ENCODE peak calls at places on chromosomes 16 and 17, in seven cellular contexts. G is stomach, W is tibial nerve, E is upper lobe of left lung, O is SK-N-SH, A is cardiac muscle cell, Y is HepG2. B is an unnamed sample.

GRCh38 chr16:86931410-86931941 is 353.1 kb downstream of the FOXL1 start:
- DNase-seq in E (no peak), A (peak; percentile 93), Y (no peak), G (no peak), O (no peak), W (peak; percentile 13), B (no peak)

GRCh38 chr17:58303981-58304734 is 23.4 kb upstream of the MPO start:
- DNase-seq in Y (peak; percentile 52), W (no peak), G (peak; percentile 52), E (peak; percentile 61), A (peak; percentile 63), O (peak; percentile 93), B (peak; percentile 52)

GRCh38 chr17:1365445-1366039 is 34.5 kb downstream of the YWHAE start:
- DNase-seq in Y (peak; percentile 70), O (peak; percentile 75), E (peak; percentile 65), W (peak; percentile 62), A (peak; percentile 87), G (peak; percentile 63), B (peak; percentile 32)

GRCh38 chr17:51660266-51660665 is 399.9 kb downstream of the UTP18 start:
- DNase-seq in Y (no peak), A (no peak), E (no peak), O (no peak), G (no peak), W (no peak), B (no peak)

GRCh38 chr17:3009411-3009920 is 53.9 kb downstream of the OR1D5 start:
- DNase-seq in G (no peak), W (no peak), O (no peak), Y (no peak), E (no peak), A (no peak), B (no peak)

GRCh38 chr17:16945513-16946201 is 26.3 kb downstream of the TNFRSF13B start:
- DNase-seq in Y (no peak), A (no peak), G (peak; percentile 20), E (peak; percentile 19), O (peak; percentile 35), W (no peak), B (no peak)

GRCh38 chr16:13110124-13110796 is 208.9 kb downstream of the SHISA9 start:
- DNase-seq in G (no peak), O (no peak), E (no peak), Y (peak; percentile 99), A (no peak), W (no peak), B (no peak)

GRCh38 chr16:62985727-62986126 is 949.5 kb upstream of the CDH8 start:
- DNase-seq in G (no peak), Y (no peak), A (no peak), O (no peak), E (no peak), W (no peak), B (no peak)

GRCh38 chr17:28346199-28346580 is 10.6 kb downstream of the TNFAIP1 start:
- DNase-seq in W (no peak), E (no peak), Y (no peak), O (no peak), A (peak; percentile 25), G (no peak), B (no peak)

GRCh38 chr17:77649717-77650211 is 308.7 kb upstream of the TNRC6C start:
- DNase-seq in Y (no peak), G (no peak), W (no peak), A (peak; percentile 8), E (peak; percentile 8), O (no peak), B (no peak)

GRCh38 chr17:50973557-50974494 is 107.7 kb upstream of the TOB1 start:
- DNase-seq in Y (no peak), G (no peak), E (no peak), O (no peak), A (no peak), W (no peak), B (no peak)

GRCh38 chr17:31654936-31655335 is 204.1 kb downstream of the COPRS start:
- DNase-seq in Y (no peak), G (no peak), E (no peak), A (no peak), W (no peak), O (no peak), B (no peak)

GRCh38 chr16:12917653-12918052 is 16.3 kb downstream of the SHISA9 start:
- DNase-seq in W (no peak), Y (no peak), E (no peak), O (no peak), A (no peak), G (no peak), B (no peak)

GRCh38 chr16:50581830-50582229 is 33.6 kb downstream of the NKD1 start:
- DNase-seq in G (no peak), E (no peak), O (no peak), A (no peak), W (no peak), Y (no peak), B (no peak)

GRCh38 chr17:80491478-80492342 is 15.3 kb upstream of the NPTX1 start:
- DNase-seq in Y (peak; percentile 89), A (no peak), G (no peak), O (peak; percentile 91), W (no peak), E (no peak), B (no peak)

GRCh38 chr17:75130632-75131277 is 787 bp downstream of the NT5C start:
- DNase-seq in Y (peak; percentile 68), E (peak; percentile 44), G (peak; percentile 47), W (no peak), O (peak; percentile 91), A (peak; percentile 67), B (no peak)

GRCh38 chr16:71600822-71601221 is 23.9 kb upstream of the TAT start:
- DNase-seq in E (no peak), O (no peak), Y (peak; percentile 50), W (no peak), G (no peak), A (no peak), B (no peak)

GRCh38 chr17:55530064-55530463 is 18.8 kb upstream of the SMIM36 start:
- DNase-seq in W (no peak), G (no peak), E (no peak), Y (no peak), O (no peak), A (no peak), B (no peak)

GRCh38 chr17:47615766-47616424 is 33.8 kb upstream of the KPNB1 start:
- DNase-seq in Y (peak; percentile 52), A (peak; percentile 70), W (no peak), O (peak; percentile 60), E (no peak), G (no peak), B (no peak)

GRCh38 chr17:59426031-59426430 is 94.6 kb downstream of the YPEL2 start:
- DNase-seq in E (no peak), G (no peak), O (no peak), Y (no peak), W (no peak), A (no peak), B (no peak)

GRCh38 chr16:65142276-65142675 is 20.4 kb upstream of the CDH11 start:
- DNase-seq in Y (no peak), E (no peak), W (no peak), G (no peak), A (no peak), O (no peak), B (no peak)

GRCh38 chr16:85176541-85177447 is 64.5 kb upstream of the CIBAR2 start:
- DNase-seq in O (peak; percentile 60), G (no peak), W (no peak), E (no peak), A (no peak), Y (no peak), B (no peak)

GRCh38 chr17:7922499-7923289 is 6.6 kb upstream of the RNF227 start:
- DNase-seq in O (no peak), W (peak; percentile 81), G (peak; percentile 89), Y (no peak), E (peak; percentile 90), A (peak; percentile 93), B (peak; percentile 80)

GRCh38 chr17:4859816-4860625 is 26.9 kb downstream of the MINK1 start:
- DNase-seq in E (no peak), Y (no peak), A (peak; percentile 29), W (no peak), O (no peak), G (no peak), B (no peak)

GRCh38 chr17:69908599-69909368 is 166.2 kb upstream of the KCNJ16 start:
- DNase-seq in G (no peak), A (no peak), O (no peak), W (no peak), E (no peak), Y (no peak), B (no peak)

GRCh38 chr17:74671031-74671771 is 41.5 kb downstream of the CD300LF start:
- DNase-seq in G (peak; percentile 64), E (peak; percentile 83), W (peak; percentile 62), O (peak; percentile 67), A (peak; percentile 90), Y (peak; percentile 67), B (peak; percentile 63)

GRCh38 chr17:42673266-42673884 is 3.4 kb downstream of the PLEKHH3 start:
- DNase-seq in G (no peak), W (no peak), A (no peak), Y (no peak), O (no peak), E (no peak), B (no peak)
- TF ChIP-seq CTCF in G (no peak), W (no peak), A (no peak), Y (no peak), O (no peak), E (no peak), B (no peak)

GRCh38 chr17:54257440-54257839 is 434.7 kb downstream of the KIF2B start:
- DNase-seq in E (no peak), Y (no peak), W (no peak), A (no peak), O (no peak), G (no peak), B (no peak)
- H3K27ac ChIP-seq in E (no peak overlapping the region), Y (no peak overlapping the region), W (no peak overlapping the region), A (no peak overlapping the region), O (no peak overlapping the region), G (no peak overlapping the region), B (no peak overlapping the region)

GRCh38 chr17:81713556-81714411 is 1.7 kb downstream of the SLC25A10 start:
- DNase-seq in W (no peak), O (peak; percentile 90), Y (peak; percentile 74), E (no peak), A (no peak), G (peak; percentile 74), B (peak; percentile 31)

GRCh38 chr17:81713004-81713555 is 996 bp downstream of the SLC25A10 start:
- DNase-seq in W (no peak), G (no peak), O (peak; percentile 69), Y (peak; percentile 68), E (no peak), A (peak; percentile 16), B (no peak)

GRCh38 chr17:81711814-81712467 is at the start of gene SLC25A10:
- DNase-seq in W (peak; percentile 60), O (peak; percentile 99), G (peak; percentile 94), A (peak; percentile 79), Y (peak; percentile 89), E (peak; percentile 87), B (peak; percentile 65)

GRCh38 chr17:81710514-81711308 is 1.4 kb upstream of the SLC25A10 start:
- DNase-seq in E (peak; percentile 49), G (no peak), W (no peak), Y (peak; percentile 34), O (no peak), A (peak; percentile 33), B (no peak)

GRCh38 chr17:81712468-81713003 is 452 bp downstream of the SLC25A10 start:
- DNase-seq in E (no peak), G (peak; percentile 37), W (no peak), A (peak; percentile 32), O (peak; percentile 90), Y (peak; percentile 46), B (no peak)
- H3K9me3 ChIP-seq in E (no peaks in the 10 kb centered on the region), G (no peaks in the 10 kb centered on the region), W (no peaks in the 10 kb centered on the region), A (no peaks in the 10 kb centered on the region), O (no peaks in the 10 kb centered on the region), Y (no peaks in the 10 kb centered on the region), B (no peaks in the 10 kb centered on the region)

GRCh38 chr16:81585785-81586184 is 141.2 kb downstream of the CMIP start:
- DNase-seq in O (no peak), A (no peak), G (no peak), E (no peak), Y (peak; percentile 50), W (no peak), B (no peak)
- TF ChIP-seq CTCF in O (peak; percentile 33), A (peak; percentile 31), G (peak; percentile 13), E (no peak), Y (peak; percentile 48), W (no peak), B (no peak)